ENCODE peak calls at places on chromosomes 7 and 10, in nine cellular contexts. One of them, this sample, is unnamed.

GRCh38 chr10:6222755-6223154 is 20.0 kb downstream of the PFKFB3 start:
- DNase-seq in kidney: peak; percentile 87
- DNase-seq in BE2C: no peak
- DNase-seq in lower lobe of right lung: no peak
- DNase-seq in prostate gland: no peak
- DNase-seq in transverse colon: no peak
- DNase-seq in DND-41: no peak
- DNase-seq in suprapubic skin: no peak
- DNase-seq in hepatocyte: no peak
- DNase-seq in this sample: no peak

GRCh38 chr7:988426-988911 is 5.5 kb downstream of the CYP2W1 start:
- DNase-seq in kidney: no peak
- DNase-seq in BE2C: peak; percentile 61
- DNase-seq in lower lobe of right lung: no peak
- DNase-seq in prostate gland: no peak
- DNase-seq in transverse colon: peak; percentile 38
- DNase-seq in DND-41: no peak
- DNase-seq in suprapubic skin: no peak
- DNase-seq in hepatocyte: peak; percentile 60
- DNase-seq in this sample: no peak

GRCh38 chr7:28096713-28097112 is 83.9 kb downstream of the JAZF1 start:
- DNase-seq in kidney: no peak
- DNase-seq in BE2C: peak; percentile 64
- DNase-seq in lower lobe of right lung: no peak
- DNase-seq in prostate gland: peak; percentile 66
- DNase-seq in transverse colon: peak; percentile 44
- DNase-seq in DND-41: peak; percentile 42
- DNase-seq in suprapubic skin: no peak
- DNase-seq in hepatocyte: peak; percentile 73
- DNase-seq in this sample: no peak

GRCh38 chr7:135761751-135762488 is 13.3 kb upstream of the FAM180A start:
- DNase-seq in kidney: no peak
- DNase-seq in BE2C: no peak
- DNase-seq in lower lobe of right lung: no peak
- DNase-seq in prostate gland: no peak
- DNase-seq in transverse colon: no peak
- DNase-seq in DND-41: peak; percentile 29
- DNase-seq in suprapubic skin: no peak
- DNase-seq in hepatocyte: no peak
- DNase-seq in this sample: no peak

GRCh38 chr7:77989981-77990566 is 191.5 kb downstream of the PHTF2 start:
- DNase-seq in kidney: no peak
- DNase-seq in BE2C: peak; percentile 36
- DNase-seq in lower lobe of right lung: no peak
- DNase-seq in prostate gland: no peak
- DNase-seq in transverse colon: peak; percentile 80
- DNase-seq in DND-41: peak; percentile 29
- DNase-seq in suprapubic skin: no peak
- DNase-seq in hepatocyte: peak; percentile 62
- DNase-seq in this sample: no peak

GRCh38 chr7:131826960-131827359 is 270.5 kb upstream of the PODXL start:
- DNase-seq in kidney: no peak
- DNase-seq in BE2C: no peak
- DNase-seq in lower lobe of right lung: no peak
- DNase-seq in prostate gland: no peak
- DNase-seq in transverse colon: no peak
- DNase-seq in DND-41: no peak
- DNase-seq in suprapubic skin: no peak
- DNase-seq in hepatocyte: peak; percentile 50
- DNase-seq in this sample: no peak

GRCh38 chr7:274262-274661 is 15.7 kb upstream of the FOXL3 start:
- DNase-seq in kidney: no peak
- DNase-seq in BE2C: no peak
- DNase-seq in lower lobe of right lung: no peak
- DNase-seq in prostate gland: no peak
- DNase-seq in transverse colon: no peak
- DNase-seq in DND-41: no peak
- DNase-seq in suprapubic skin: no peak
- DNase-seq in hepatocyte: no peak
- DNase-seq in this sample: no peak

GRCh38 chr10:30831876-30832726 is 199.6 kb downstream of the ZNF438 start:
- DNase-seq in kidney: no peak
- DNase-seq in BE2C: no peak
- DNase-seq in lower lobe of right lung: no peak
- DNase-seq in prostate gland: no peak
- DNase-seq in transverse colon: no peak
- DNase-seq in DND-41: no peak
- DNase-seq in suprapubic skin: no peak
- DNase-seq in hepatocyte: no peak
- DNase-seq in this sample: peak; percentile 14

GRCh38 chr10:96377816-96378294 is 19.1 kb upstream of the OPALIN start:
- DNase-seq in kidney: no peak
- DNase-seq in BE2C: no peak
- DNase-seq in lower lobe of right lung: no peak
- DNase-seq in prostate gland: no peak
- DNase-seq in transverse colon: peak; percentile 64
- DNase-seq in DND-41: no peak
- DNase-seq in suprapubic skin: no peak
- DNase-seq in hepatocyte: peak; percentile 50
- DNase-seq in this sample: no peak

GRCh38 chr7:158595068-158595467 is 7.4 kb upstream of the PTPRN2 start:
- DNase-seq in kidney: no peak
- DNase-seq in BE2C: no peak
- DNase-seq in lower lobe of right lung: no peak
- DNase-seq in prostate gland: no peak
- DNase-seq in transverse colon: no peak
- DNase-seq in DND-41: no peak
- DNase-seq in suprapubic skin: no peak
- DNase-seq in hepatocyte: peak; percentile 76
- DNase-seq in this sample: no peak

GRCh38 chr10:18214692-18215563 is 74.7 kb downstream of the CACNB2 start:
- DNase-seq in kidney: no peak
- DNase-seq in BE2C: peak; percentile 28
- DNase-seq in lower lobe of right lung: no peak
- DNase-seq in prostate gland: peak; percentile 33
- DNase-seq in transverse colon: peak; percentile 60
- DNase-seq in DND-41: peak; percentile 45
- DNase-seq in suprapubic skin: no peak
- DNase-seq in hepatocyte: peak; percentile 70
- DNase-seq in this sample: no peak

GRCh38 chr7:113816639-113817038 is 102.2 kb downstream of the PPP1R3A start:
- DNase-seq in kidney: no peak
- DNase-seq in BE2C: no peak
- DNase-seq in lower lobe of right lung: no peak
- DNase-seq in prostate gland: no peak
- DNase-seq in transverse colon: no peak
- DNase-seq in DND-41: no peak
- DNase-seq in suprapubic skin: no peak
- DNase-seq in hepatocyte: no peak
- DNase-seq in this sample: no peak

GRCh38 chr7:76047305-76047810 is 442 bp downstream of the STYXL1 start:
- DNase-seq in kidney: no peak
- DNase-seq in BE2C: no peak
- DNase-seq in lower lobe of right lung: no peak
- DNase-seq in prostate gland: no peak
- DNase-seq in transverse colon: no peak
- DNase-seq in DND-41: peak; percentile 15
- DNase-seq in suprapubic skin: no peak
- DNase-seq in hepatocyte: no peak
- DNase-seq in this sample: no peak

GRCh38 chr7:103487419-103487818 is 41.4 kb upstream of the SLC26A5 start:
- DNase-seq in kidney: no peak
- DNase-seq in BE2C: no peak
- DNase-seq in lower lobe of right lung: no peak
- DNase-seq in prostate gland: peak; percentile 60
- DNase-seq in transverse colon: no peak
- DNase-seq in DND-41: no peak
- DNase-seq in suprapubic skin: no peak
- DNase-seq in hepatocyte: peak; percentile 23
- DNase-seq in this sample: no peak

GRCh38 chr7:83413831-83414230 is 235.1 kb downstream of the SEMA3E start:
- DNase-seq in kidney: no peak
- DNase-seq in BE2C: peak; percentile 69
- DNase-seq in lower lobe of right lung: no peak
- DNase-seq in prostate gland: no peak
- DNase-seq in transverse colon: no peak
- DNase-seq in DND-41: no peak
- DNase-seq in suprapubic skin: no peak
- DNase-seq in hepatocyte: peak; percentile 10
- DNase-seq in this sample: no peak

GRCh38 chr7:154684651-154685563 is 318.0 kb downstream of the PAXIP1 start:
- DNase-seq in kidney: no peak
- DNase-seq in BE2C: peak; percentile 65
- DNase-seq in lower lobe of right lung: no peak
- DNase-seq in prostate gland: no peak
- DNase-seq in transverse colon: peak; percentile 66
- DNase-seq in DND-41: no peak
- DNase-seq in suprapubic skin: no peak
- DNase-seq in hepatocyte: no peak
- DNase-seq in this sample: no peak

DNA sequence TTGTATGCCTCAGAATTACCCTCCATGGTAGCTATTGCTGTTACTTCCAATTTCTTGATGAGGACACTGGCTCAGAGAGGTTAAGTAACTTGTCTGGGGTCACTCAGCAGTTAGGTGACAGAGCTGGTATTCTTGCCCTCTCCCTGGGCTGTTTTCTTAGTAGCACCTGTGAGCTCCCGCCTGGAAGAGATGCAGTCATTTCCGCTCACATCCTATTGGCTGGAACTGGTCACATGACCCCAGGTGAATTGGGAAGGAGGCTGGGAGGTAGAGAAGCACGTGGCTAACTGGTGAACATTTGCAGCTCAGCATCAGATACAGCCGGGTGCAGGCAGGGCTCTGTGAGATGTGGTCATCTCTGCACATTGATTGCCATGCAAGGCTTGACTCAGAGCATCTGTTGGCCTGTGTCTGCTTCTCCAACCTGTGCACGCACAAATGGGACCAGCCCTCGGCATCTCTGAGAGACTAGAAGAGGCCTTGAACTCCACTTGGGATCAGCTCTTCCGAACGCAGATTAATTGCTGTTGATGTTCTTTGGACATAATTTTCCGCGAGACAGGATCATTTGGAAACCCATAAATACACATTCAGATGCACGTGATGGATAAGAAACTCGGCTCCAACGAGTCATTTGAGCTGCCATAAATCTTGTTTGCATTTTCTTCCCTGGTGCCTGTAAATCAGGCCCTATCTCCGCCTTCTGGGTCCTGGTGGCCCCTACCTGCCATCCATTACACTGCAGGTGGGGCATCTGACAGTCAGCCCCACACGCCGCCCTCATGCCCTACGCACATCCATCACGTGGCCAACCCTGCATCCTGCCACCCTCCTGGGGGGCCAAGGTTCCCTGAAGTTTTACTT is 42.8 kb downstream of the MYL10 start:
- DNase-seq in kidney: peak; percentile 32
- DNase-seq in BE2C: no peak
- DNase-seq in lower lobe of right lung: no peak
- DNase-seq in prostate gland: no peak
- DNase-seq in transverse colon: peak; percentile 64
- DNase-seq in DND-41: no peak
- DNase-seq in suprapubic skin: no peak
- DNase-seq in hepatocyte: peak; percentile 80
- DNase-seq in this sample: no peak
- H3K4me1 ChIP-seq in kidney: no peaks in the 10 kb centered on the region
- H3K4me1 ChIP-seq in BE2C: no peaks in the 10 kb centered on the region
- H3K4me1 ChIP-seq in lower lobe of right lung: no peaks in the 10 kb centered on the region
- H3K4me1 ChIP-seq in prostate gland: peaks cover 10% of the 10 kb centered on the region
- H3K4me1 ChIP-seq in transverse colon: peaks cover 6% of the 10 kb centered on the region
- H3K4me1 ChIP-seq in DND-41: no peaks in the 10 kb centered on the region
- H3K4me1 ChIP-seq in suprapubic skin: peaks cover 10% of the 10 kb centered on the region
- H3K4me1 ChIP-seq in hepatocyte: peaks cover 34% of the 10 kb centered on the region
- H3K4me1 ChIP-seq in this sample: no peaks in the 10 kb centered on the region

DNA sequence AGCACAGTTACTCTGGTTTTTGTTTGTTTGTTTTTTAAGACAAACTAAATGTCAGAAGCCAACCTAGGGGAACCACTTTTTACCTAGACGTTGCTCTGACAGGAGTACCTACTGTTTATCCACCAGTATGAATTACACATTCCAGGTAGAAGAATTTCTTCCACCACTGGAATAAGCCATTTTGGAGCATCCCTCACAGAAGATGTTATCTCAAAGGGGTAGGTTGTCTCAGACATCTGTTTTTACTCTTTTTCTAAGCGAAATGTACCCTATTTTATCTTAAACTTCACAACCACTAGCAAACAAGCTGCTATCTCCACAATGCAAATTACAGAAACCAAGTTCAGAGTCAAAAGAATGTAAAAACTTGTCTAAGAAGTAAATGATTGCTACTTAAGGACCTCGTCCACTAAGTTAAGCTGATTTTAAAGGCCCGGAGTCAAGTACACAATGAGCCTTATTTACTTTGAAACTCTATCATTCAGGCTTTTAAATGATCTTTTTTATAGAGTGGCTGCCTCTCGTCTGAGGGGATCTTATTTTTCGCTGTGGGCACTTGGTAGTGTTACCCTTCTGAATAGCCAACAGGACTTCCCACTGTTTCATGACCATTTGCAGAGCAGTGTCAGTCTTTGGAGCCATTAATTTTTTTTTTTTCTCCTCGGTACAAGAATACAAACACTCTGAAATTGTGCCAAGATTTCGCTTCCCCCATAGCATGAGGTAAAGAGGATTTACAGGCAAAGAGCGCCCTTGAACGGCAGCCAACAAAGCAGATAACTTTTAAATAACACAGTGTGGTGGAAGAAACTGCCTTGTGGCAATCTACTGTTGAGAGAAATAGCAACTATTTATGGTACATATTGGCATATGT is 15.7 kb upstream of the ARMC3 start:
- DNase-seq in kidney: no peak
- DNase-seq in BE2C: peak; percentile 77
- DNase-seq in lower lobe of right lung: no peak
- DNase-seq in prostate gland: no peak
- DNase-seq in transverse colon: peak; percentile 17
- DNase-seq in DND-41: no peak
- DNase-seq in suprapubic skin: no peak
- DNase-seq in hepatocyte: peak; percentile 65
- DNase-seq in this sample: no peak
- TF ChIP-seq CTCF in kidney: no peak
- TF ChIP-seq CTCF in BE2C: peak; percentile 30
- TF ChIP-seq CTCF in lower lobe of right lung: no peak
- TF ChIP-seq CTCF in prostate gland: no peak
- TF ChIP-seq CTCF in transverse colon: no peak
- TF ChIP-seq CTCF in DND-41: no peak
- TF ChIP-seq CTCF in suprapubic skin: no peak
- TF ChIP-seq CTCF in hepatocyte: no peak
- TF ChIP-seq CTCF in this sample: no peak

GRCh38 chr7:145959981-145960380 is 156.6 kb upstream of the CNTNAP2 start:
- DNase-seq in kidney: no peak
- DNase-seq in BE2C: no peak
- DNase-seq in lower lobe of right lung: no peak
- DNase-seq in prostate gland: no peak
- DNase-seq in transverse colon: no peak
- DNase-seq in DND-41: no peak
- DNase-seq in suprapubic skin: no peak
- DNase-seq in hepatocyte: no peak
- DNase-seq in this sample: no peak
- H3K4me1 ChIP-seq in kidney: no peaks in the 10 kb centered on the region
- H3K4me1 ChIP-seq in BE2C: no peaks in the 10 kb centered on the region
- H3K4me1 ChIP-seq in lower lobe of right lung: no peaks in the 10 kb centered on the region
- H3K4me1 ChIP-seq in prostate gland: no peaks in the 10 kb centered on the region
- H3K4me1 ChIP-seq in transverse colon: no peaks in the 10 kb centered on the region
- H3K4me1 ChIP-seq in DND-41: no peaks in the 10 kb centered on the region
- H3K4me1 ChIP-seq in suprapubic skin: no peaks in the 10 kb centered on the region
- H3K4me1 ChIP-seq in hepatocyte: no peaks in the 10 kb centered on the region
- H3K4me1 ChIP-seq in this sample: no peaks in the 10 kb centered on the region

GRCh38 chr10:91493313-91493712 is 83.2 kb downstream of the HECTD2 start:
- DNase-seq in kidney: no peak
- DNase-seq in BE2C: no peak
- DNase-seq in lower lobe of right lung: no peak
- DNase-seq in prostate gland: no peak
- DNase-seq in transverse colon: no peak
- DNase-seq in DND-41: no peak
- DNase-seq in suprapubic skin: no peak
- DNase-seq in hepatocyte: peak; percentile 24
- DNase-seq in this sample: no peak
- TF ChIP-seq CTCF in kidney: peak; percentile 29
- TF ChIP-seq CTCF in BE2C: peak; percentile 28
- TF ChIP-seq CTCF in lower lobe of right lung: peak; percentile 41
- TF ChIP-seq CTCF in prostate gland: no peak
- TF ChIP-seq CTCF in transverse colon: peak; percentile 48
- TF ChIP-seq CTCF in DND-41: peak; percentile 45
- TF ChIP-seq CTCF in suprapubic skin: peak; percentile 26
- TF ChIP-seq CTCF in hepatocyte: peak; percentile 49
- TF ChIP-seq CTCF in this sample: peak; percentile 44